ENCODE peak calls at places on chromosome 22, in four cellular contexts. H is T1000, V is OCI-M1, S is left ventricle myocardium inferior. X is an unnamed sample.

GRCh38 chr22:43554259-43554636 is 142.4 kb downstream of the MPPED1 start:
- DNase-seq in H (no peak), V (no peak), S (no peak), X (no peak)

GRCh38 chr22:36245805-36246356 is 6.6 kb upstream of the APOL2 start:
- DNase-seq in H (no peak), V (no peak), S (no peak), X (no peak)

GRCh38 chr22:17303840-17304779 is 65.2 kb upstream of the CECR2 start:
- DNase-seq in H (no peak), V (no peak), S (no peak), X (no peak)

GRCh38 chr22:39153220-39153860 is 860 bp upstream of the CBX7 start:
- DNase-seq in H (no peak), V (no peak), S (no peak), X (no peak)

GRCh38 chr22:19983701-19984100 is 32.9 kb downstream of the ARVCF start:
- DNase-seq in H (no peak), V (no peak), S (no peak), X (no peak)

GRCh38 chr22:30286813-30287625 is 2.3 kb downstream of the CASTOR1 start:
- DNase-seq in H (peak; percentile 40), V (peak; percentile 81), S (peak; percentile 68), X (peak; percentile 78)

GRCh38 chr22:29946220-29946619 is 63.2 kb downstream of the MTMR3 start:
- DNase-seq in H (no peak), V (peak; percentile 41), S (no peak), X (no peak)

GRCh38 chr22:36386351-36386899 is 1.3 kb downstream of the MYH9 start:
- DNase-seq in H (no peak), V (peak; percentile 66), S (no peak), X (no peak)

GRCh38 chr22:42906605-42907338 is 49.7 kb upstream of the ARFGAP3 start:
- DNase-seq in H (no peak), V (no peak), S (peak; percentile 85), X (no peak)

GRCh38 chr22:49368221-49368975 is 459.3 kb downstream of the BRD1 start:
- DNase-seq in H (no peak), V (no peak), S (no peak), X (no peak)

GRCh38 chr22:27990879-27991278 is 71.8 kb upstream of the PITPNB start:
- DNase-seq in H (no peak), V (peak; percentile 43), S (peak; percentile 81), X (peak; percentile 46)

GRCh38 chr22:36333632-36334031 is 54.1 kb downstream of the MYH9 start:
- DNase-seq in H (no peak), V (no peak), S (no peak), X (no peak)

GRCh38 chr22:42061041-42061440 is 9.6 kb downstream of the NAGA start:
- DNase-seq in H (no peak), V (no peak), S (no peak), X (no peak)

GRCh38 chr22:27113211-27114030 is 456.0 kb downstream of the MIAT start:
- DNase-seq in H (peak; percentile 61), V (peak; percentile 64), S (peak; percentile 60), X (peak; percentile 89)

GRCh38 chr22:19488884-19489843 is 9.4 kb downstream of the CDC45 start:
- DNase-seq in H (no peak), V (peak; percentile 55), S (no peak), X (no peak)

GRCh38 chr22:44918925-44919392 is 90.8 kb downstream of the PHF21B start:
- DNase-seq in H (no peak), V (no peak), S (no peak), X (no peak)

GRCh38 chr22:23237201-23237798 is 57.0 kb downstream of the BCR start:
- DNase-seq in H (no peak), V (no peak), S (peak; percentile 88), X (no peak)

GRCh38 chr22:49107561-49107960 is 720.1 kb downstream of the BRD1 start:
- DNase-seq in H (no peak), V (no peak), S (no peak), X (no peak)

GRCh38 chr22:20464096-20464614 is 26.5 kb upstream of the SCARF2 start:
- DNase-seq in H (no peak), V (no peak), S (no peak), X (no peak)

GRCh38 chr22:37160037-37160436 is 10.3 kb upstream of the IL2RB start:
- DNase-seq in H (no peak), V (no peak), S (no peak), X (no peak)

GRCh38 chr22:24437820-24438328 is 10.5 kb downstream of the ADORA2A start:
- DNase-seq in H (no peak), V (peak; percentile 33), S (no peak), X (no peak)

GRCh38 chr22:19545935-19546207 is 21.7 kb upstream of the CLDN5 start:
- DNase-seq in H (no peak), V (no peak), S (no peak), X (no peak)

GRCh38 chr22:24455751-24456426 is 28.5 kb downstream of the ADORA2A start:
- DNase-seq in H (no peak), V (peak; percentile 71), S (peak; percentile 77), X (no peak)

GRCh38 chr22:23110190-23110921 is 31.4 kb downstream of the RSPH14 start:
- DNase-seq in H (no peak), V (no peak), S (no peak), X (no peak)

GRCh38 chr22:44380716-44381500 is 68.2 kb upstream of the SHISAL1 start:
- DNase-seq in H (no peak), V (no peak), S (no peak), X (no peak)

GRCh38 chr22:33917744-33918406 is 2.4 kb downstream of the LARGE1 start:
- DNase-seq in H (no peak), V (peak; percentile 9), S (no peak), X (no peak)

GRCh38 chr22:41215926-41216325 is 10.8 kb downstream of the L3MBTL2 start:
- DNase-seq in H (no peak), V (no peak), S (no peak), X (no peak)

GRCh38 chr22:17121235-17122195 is at the start of gene TMEM121B:
- DNase-seq in H (peak; percentile 6), V (no peak), S (peak; percentile 80), X (peak; percentile 55)

GRCh38 chr22:23226497-23226850 is 46.2 kb downstream of the BCR start:
- DNase-seq in H (no peak), V (no peak), S (no peak), X (no peak)

X was measured in SJSA1.